ENCODE peak calls at places on chromosomes 3 and 15, in ten cellular contexts. One of them, this sample, is unnamed.

GRCh38 chr15:31280037-31280830 is 46.4 kb upstream of the KLF13 start:
- DNase-seq in Calu3: no peak
- DNase-seq in Right ventricle myocardium superior: no peak
- DNase-seq in GM19239: no peak
- DNase-seq in stimulated activated CD8-positive, alpha-beta memory T cell treated with anti-CD3 and anti-CD28 coated beads, Interleukin-4, amount 100 ng/mL, for 1 hour: no peak
- DNase-seq in HTR-8/SVneo: no peak
- DNase-seq in activated naive CD8-positive, alpha-beta T cell treated with anti-CD3 and anti-CD28 coated beads for 36 hours: no peak
- DNase-seq in aorta: peak; percentile 46
- DNase-seq in retinal pigment epithelial cell: peak; percentile 33
- DNase-seq in CD14-positive monocyte: no peak
- DNase-seq in this sample: no peak

GRCh38 chr15:28974142-28974541 is 88.4 kb downstream of the APBA2 start:
- DNase-seq in Calu3: no peak
- DNase-seq in Right ventricle myocardium superior: no peak
- DNase-seq in GM19239: no peak
- DNase-seq in stimulated activated CD8-positive, alpha-beta memory T cell treated with anti-CD3 and anti-CD28 coated beads, Interleukin-4, amount 100 ng/mL, for 1 hour: no peak
- DNase-seq in HTR-8/SVneo: no peak
- DNase-seq in activated naive CD8-positive, alpha-beta T cell treated with anti-CD3 and anti-CD28 coated beads for 36 hours: peak; percentile 52
- DNase-seq in aorta: no peak
- DNase-seq in retinal pigment epithelial cell: no peak
- DNase-seq in CD14-positive monocyte: no peak
- DNase-seq in this sample: no peak

GRCh38 chr15:77907824-77908751 is 169.4 kb downstream of the TBC1D2B start:
- DNase-seq in Calu3: no peak
- DNase-seq in Right ventricle myocardium superior: peak; percentile 48
- DNase-seq in GM19239: no peak
- DNase-seq in stimulated activated CD8-positive, alpha-beta memory T cell treated with anti-CD3 and anti-CD28 coated beads, Interleukin-4, amount 100 ng/mL, for 1 hour: no peak
- DNase-seq in HTR-8/SVneo: peak; percentile 33
- DNase-seq in activated naive CD8-positive, alpha-beta T cell treated with anti-CD3 and anti-CD28 coated beads for 36 hours: no peak
- DNase-seq in aorta: no peak
- DNase-seq in retinal pigment epithelial cell: peak; percentile 31
- DNase-seq in CD14-positive monocyte: no peak
- DNase-seq in this sample: peak; percentile 6

GRCh38 chr3:3699816-3700633 is 99.2 kb upstream of the LRRN1 start:
- DNase-seq in Calu3: peak; percentile 22
- DNase-seq in Right ventricle myocardium superior: no peak
- DNase-seq in GM19239: no peak
- DNase-seq in stimulated activated CD8-positive, alpha-beta memory T cell treated with anti-CD3 and anti-CD28 coated beads, Interleukin-4, amount 100 ng/mL, for 1 hour: no peak
- DNase-seq in HTR-8/SVneo: no peak
- DNase-seq in activated naive CD8-positive, alpha-beta T cell treated with anti-CD3 and anti-CD28 coated beads for 36 hours: no peak
- DNase-seq in aorta: no peak
- DNase-seq in retinal pigment epithelial cell: no peak
- DNase-seq in CD14-positive monocyte: no peak
- DNase-seq in this sample: no peak

GRCh38 chr15:74307827-74308642 is 59.4 kb downstream of the CYP11A1 start:
- DNase-seq in Calu3: peak; percentile 81
- DNase-seq in Right ventricle myocardium superior: no peak
- DNase-seq in GM19239: peak; percentile 57
- DNase-seq in stimulated activated CD8-positive, alpha-beta memory T cell treated with anti-CD3 and anti-CD28 coated beads, Interleukin-4, amount 100 ng/mL, for 1 hour: no peak
- DNase-seq in HTR-8/SVneo: peak; percentile 87
- DNase-seq in activated naive CD8-positive, alpha-beta T cell treated with anti-CD3 and anti-CD28 coated beads for 36 hours: peak; percentile 36
- DNase-seq in aorta: peak; percentile 68
- DNase-seq in retinal pigment epithelial cell: peak; percentile 20
- DNase-seq in CD14-positive monocyte: no peak
- DNase-seq in this sample: peak; percentile 43

GRCh38 chr15:99455796-99456160 is 110.0 kb upstream of the MEF2A start:
- DNase-seq in Calu3: no peak
- DNase-seq in Right ventricle myocardium superior: no peak
- DNase-seq in GM19239: no peak
- DNase-seq in stimulated activated CD8-positive, alpha-beta memory T cell treated with anti-CD3 and anti-CD28 coated beads, Interleukin-4, amount 100 ng/mL, for 1 hour: no peak
- DNase-seq in HTR-8/SVneo: no peak
- DNase-seq in activated naive CD8-positive, alpha-beta T cell treated with anti-CD3 and anti-CD28 coated beads for 36 hours: no peak
- DNase-seq in aorta: peak; percentile 32
- DNase-seq in retinal pigment epithelial cell: no peak
- DNase-seq in CD14-positive monocyte: no peak
- DNase-seq in this sample: no peak

GRCh38 chr15:51575775-51576174 is 46.8 kb downstream of the DMXL2 start:
- DNase-seq in Calu3: no peak
- DNase-seq in Right ventricle myocardium superior: no peak
- DNase-seq in GM19239: no peak
- DNase-seq in stimulated activated CD8-positive, alpha-beta memory T cell treated with anti-CD3 and anti-CD28 coated beads, Interleukin-4, amount 100 ng/mL, for 1 hour: no peak
- DNase-seq in HTR-8/SVneo: no peak
- DNase-seq in activated naive CD8-positive, alpha-beta T cell treated with anti-CD3 and anti-CD28 coated beads for 36 hours: no peak
- DNase-seq in aorta: no peak
- DNase-seq in retinal pigment epithelial cell: no peak
- DNase-seq in CD14-positive monocyte: no peak
- DNase-seq in this sample: no peak

GRCh38 chr3:49554639-49555265 is 475 bp downstream of the BSN start:
- DNase-seq in Calu3: peak; percentile 74
- DNase-seq in Right ventricle myocardium superior: peak; percentile 73
- DNase-seq in GM19239: no peak
- DNase-seq in stimulated activated CD8-positive, alpha-beta memory T cell treated with anti-CD3 and anti-CD28 coated beads, Interleukin-4, amount 100 ng/mL, for 1 hour: no peak
- DNase-seq in HTR-8/SVneo: peak; percentile 38
- DNase-seq in activated naive CD8-positive, alpha-beta T cell treated with anti-CD3 and anti-CD28 coated beads for 36 hours: no peak
- DNase-seq in aorta: peak; percentile 59
- DNase-seq in retinal pigment epithelial cell: no peak
- DNase-seq in CD14-positive monocyte: no peak
- DNase-seq in this sample: peak; percentile 81

GRCh38 chr3:61181874-61182273 is 69.4 kb downstream of the FHIT start:
- DNase-seq in Calu3: peak; percentile 3
- DNase-seq in Right ventricle myocardium superior: no peak
- DNase-seq in GM19239: peak; percentile 28
- DNase-seq in stimulated activated CD8-positive, alpha-beta memory T cell treated with anti-CD3 and anti-CD28 coated beads, Interleukin-4, amount 100 ng/mL, for 1 hour: no peak
- DNase-seq in HTR-8/SVneo: no peak
- DNase-seq in activated naive CD8-positive, alpha-beta T cell treated with anti-CD3 and anti-CD28 coated beads for 36 hours: peak; percentile 10
- DNase-seq in aorta: no peak
- DNase-seq in retinal pigment epithelial cell: peak; percentile 42
- DNase-seq in CD14-positive monocyte: no peak
- DNase-seq in this sample: no peak

GRCh38 chr3:31077826-31078225 is 183.4 kb upstream of the GADL1 start:
- DNase-seq in Calu3: no peak
- DNase-seq in Right ventricle myocardium superior: no peak
- DNase-seq in GM19239: no peak
- DNase-seq in stimulated activated CD8-positive, alpha-beta memory T cell treated with anti-CD3 and anti-CD28 coated beads, Interleukin-4, amount 100 ng/mL, for 1 hour: no peak
- DNase-seq in HTR-8/SVneo: no peak
- DNase-seq in activated naive CD8-positive, alpha-beta T cell treated with anti-CD3 and anti-CD28 coated beads for 36 hours: no peak
- DNase-seq in aorta: no peak
- DNase-seq in retinal pigment epithelial cell: no peak
- DNase-seq in CD14-positive monocyte: no peak
- DNase-seq in this sample: no peak

GRCh38 chr3:136955813-136956212 is 2.0 kb upstream of the IL20RB start:
- DNase-seq in Calu3: peak; percentile 79
- DNase-seq in Right ventricle myocardium superior: no peak
- DNase-seq in GM19239: no peak
- DNase-seq in stimulated activated CD8-positive, alpha-beta memory T cell treated with anti-CD3 and anti-CD28 coated beads, Interleukin-4, amount 100 ng/mL, for 1 hour: no peak
- DNase-seq in HTR-8/SVneo: peak; percentile 35
- DNase-seq in activated naive CD8-positive, alpha-beta T cell treated with anti-CD3 and anti-CD28 coated beads for 36 hours: no peak
- DNase-seq in aorta: no peak
- DNase-seq in retinal pigment epithelial cell: no peak
- DNase-seq in CD14-positive monocyte: no peak
- DNase-seq in this sample: no peak

GRCh38 chr3:185250247-185250646 is 3.6 kb downstream of the EHHADH start:
- DNase-seq in Calu3: no peak
- DNase-seq in Right ventricle myocardium superior: no peak
- DNase-seq in GM19239: no peak
- DNase-seq in stimulated activated CD8-positive, alpha-beta memory T cell treated with anti-CD3 and anti-CD28 coated beads, Interleukin-4, amount 100 ng/mL, for 1 hour: no peak
- DNase-seq in HTR-8/SVneo: no peak
- DNase-seq in activated naive CD8-positive, alpha-beta T cell treated with anti-CD3 and anti-CD28 coated beads for 36 hours: no peak
- DNase-seq in aorta: no peak
- DNase-seq in retinal pigment epithelial cell: peak; percentile 59
- DNase-seq in CD14-positive monocyte: no peak
- DNase-seq in this sample: no peak

GRCh38 chr3:129161860-129162271 is 1.0 kb upstream of the ISY1 start:
- DNase-seq in Calu3: peak; percentile 45
- DNase-seq in Right ventricle myocardium superior: no peak
- DNase-seq in GM19239: no peak
- DNase-seq in stimulated activated CD8-positive, alpha-beta memory T cell treated with anti-CD3 and anti-CD28 coated beads, Interleukin-4, amount 100 ng/mL, for 1 hour: no peak
- DNase-seq in HTR-8/SVneo: no peak
- DNase-seq in activated naive CD8-positive, alpha-beta T cell treated with anti-CD3 and anti-CD28 coated beads for 36 hours: peak; percentile 49
- DNase-seq in aorta: no peak
- DNase-seq in retinal pigment epithelial cell: no peak
- DNase-seq in CD14-positive monocyte: peak; percentile 56
- DNase-seq in this sample: no peak

GRCh38 chr15:96047255-96047931 is 283.1 kb upstream of the NR2F2 start:
- DNase-seq in Calu3: no peak
- DNase-seq in Right ventricle myocardium superior: no peak
- DNase-seq in GM19239: no peak
- DNase-seq in stimulated activated CD8-positive, alpha-beta memory T cell treated with anti-CD3 and anti-CD28 coated beads, Interleukin-4, amount 100 ng/mL, for 1 hour: no peak
- DNase-seq in HTR-8/SVneo: no peak
- DNase-seq in activated naive CD8-positive, alpha-beta T cell treated with anti-CD3 and anti-CD28 coated beads for 36 hours: no peak
- DNase-seq in aorta: no peak
- DNase-seq in retinal pigment epithelial cell: no peak
- DNase-seq in CD14-positive monocyte: no peak
- DNase-seq in this sample: no peak

GRCh38 chr3:194138732-194139084 is 2.8 kb downstream of the HES1 start:
- DNase-seq in Calu3: no peak
- DNase-seq in Right ventricle myocardium superior: no peak
- DNase-seq in GM19239: no peak
- DNase-seq in stimulated activated CD8-positive, alpha-beta memory T cell treated with anti-CD3 and anti-CD28 coated beads, Interleukin-4, amount 100 ng/mL, for 1 hour: no peak
- DNase-seq in HTR-8/SVneo: no peak
- DNase-seq in activated naive CD8-positive, alpha-beta T cell treated with anti-CD3 and anti-CD28 coated beads for 36 hours: no peak
- DNase-seq in aorta: no peak
- DNase-seq in retinal pigment epithelial cell: no peak
- DNase-seq in CD14-positive monocyte: no peak
- DNase-seq in this sample: no peak

GRCh38 chr15:69265347-69265955 is 33.3 kb upstream of the PAQR5 start:
- DNase-seq in Calu3: no peak
- DNase-seq in Right ventricle myocardium superior: no peak
- DNase-seq in GM19239: no peak
- DNase-seq in stimulated activated CD8-positive, alpha-beta memory T cell treated with anti-CD3 and anti-CD28 coated beads, Interleukin-4, amount 100 ng/mL, for 1 hour: no peak
- DNase-seq in HTR-8/SVneo: peak; percentile 30
- DNase-seq in activated naive CD8-positive, alpha-beta T cell treated with anti-CD3 and anti-CD28 coated beads for 36 hours: no peak
- DNase-seq in aorta: no peak
- DNase-seq in retinal pigment epithelial cell: no peak
- DNase-seq in CD14-positive monocyte: no peak
- DNase-seq in this sample: no peak

GRCh38 chr15:91627473-91628309 is 225.8 kb upstream of the SLCO3A1 start:
- DNase-seq in Calu3: no peak
- DNase-seq in Right ventricle myocardium superior: peak; percentile 78
- DNase-seq in GM19239: no peak
- DNase-seq in stimulated activated CD8-positive, alpha-beta memory T cell treated with anti-CD3 and anti-CD28 coated beads, Interleukin-4, amount 100 ng/mL, for 1 hour: no peak
- DNase-seq in HTR-8/SVneo: no peak
- DNase-seq in activated naive CD8-positive, alpha-beta T cell treated with anti-CD3 and anti-CD28 coated beads for 36 hours: no peak
- DNase-seq in aorta: no peak
- DNase-seq in retinal pigment epithelial cell: peak; percentile 80
- DNase-seq in CD14-positive monocyte: no peak
- DNase-seq in this sample: peak; percentile 79

GRCh38 chr3:5197470-5198312 is 10.2 kb downstream of the EDEM1 start:
- DNase-seq in Calu3: no peak
- DNase-seq in Right ventricle myocardium superior: no peak
- DNase-seq in GM19239: no peak
- DNase-seq in stimulated activated CD8-positive, alpha-beta memory T cell treated with anti-CD3 and anti-CD28 coated beads, Interleukin-4, amount 100 ng/mL, for 1 hour: no peak
- DNase-seq in HTR-8/SVneo: no peak
- DNase-seq in activated naive CD8-positive, alpha-beta T cell treated with anti-CD3 and anti-CD28 coated beads for 36 hours: peak; percentile 45
- DNase-seq in aorta: no peak
- DNase-seq in retinal pigment epithelial cell: no peak
- DNase-seq in CD14-positive monocyte: no peak
- DNase-seq in this sample: no peak

GRCh38 chr3:163058190-163058854 is 1561.7 kb downstream of the OTOL1 start:
- DNase-seq in Calu3: no peak
- DNase-seq in Right ventricle myocardium superior: peak; percentile 52
- DNase-seq in GM19239: no peak
- DNase-seq in stimulated activated CD8-positive, alpha-beta memory T cell treated with anti-CD3 and anti-CD28 coated beads, Interleukin-4, amount 100 ng/mL, for 1 hour: no peak
- DNase-seq in HTR-8/SVneo: no peak
- DNase-seq in activated naive CD8-positive, alpha-beta T cell treated with anti-CD3 and anti-CD28 coated beads for 36 hours: no peak
- DNase-seq in aorta: peak; percentile 58
- DNase-seq in retinal pigment epithelial cell: no peak
- DNase-seq in CD14-positive monocyte: no peak
- DNase-seq in this sample: peak; percentile 42

GRCh38 chr3:100665230-100665629 is 44.1 kb upstream of the TFG start:
- DNase-seq in Calu3: no peak
- DNase-seq in Right ventricle myocardium superior: no peak
- DNase-seq in GM19239: no peak
- DNase-seq in stimulated activated CD8-positive, alpha-beta memory T cell treated with anti-CD3 and anti-CD28 coated beads, Interleukin-4, amount 100 ng/mL, for 1 hour: no peak
- DNase-seq in HTR-8/SVneo: no peak
- DNase-seq in activated naive CD8-positive, alpha-beta T cell treated with anti-CD3 and anti-CD28 coated beads for 36 hours: peak; percentile 38
- DNase-seq in aorta: no peak
- DNase-seq in retinal pigment epithelial cell: no peak
- DNase-seq in CD14-positive monocyte: no peak
- DNase-seq in this sample: no peak

GRCh38 chr15:101731746-101732145 is 7.5 kb upstream of the TARS3 start:
- DNase-seq in Calu3: no peak
- DNase-seq in Right ventricle myocardium superior: no peak
- DNase-seq in GM19239: no peak
- DNase-seq in stimulated activated CD8-positive, alpha-beta memory T cell treated with anti-CD3 and anti-CD28 coated beads, Interleukin-4, amount 100 ng/mL, for 1 hour: no peak
- DNase-seq in HTR-8/SVneo: no peak
- DNase-seq in activated naive CD8-positive, alpha-beta T cell treated with anti-CD3 and anti-CD28 coated beads for 36 hours: no peak
- DNase-seq in aorta: no peak
- DNase-seq in retinal pigment epithelial cell: no peak
- DNase-seq in CD14-positive monocyte: no peak
- DNase-seq in this sample: no peak

GRCh38 chr3:119469378-119470189 is 821 bp downstream of the POGLUT1 start:
- DNase-seq in Calu3: no peak
- DNase-seq in Right ventricle myocardium superior: no peak
- DNase-seq in GM19239: no peak
- DNase-seq in stimulated activated CD8-positive, alpha-beta memory T cell treated with anti-CD3 and anti-CD28 coated beads, Interleukin-4, amount 100 ng/mL, for 1 hour: no peak
- DNase-seq in HTR-8/SVneo: peak; percentile 22
- DNase-seq in activated naive CD8-positive, alpha-beta T cell treated with anti-CD3 and anti-CD28 coated beads for 36 hours: no peak
- DNase-seq in aorta: no peak
- DNase-seq in retinal pigment epithelial cell: no peak
- DNase-seq in CD14-positive monocyte: no peak
- DNase-seq in this sample: no peak

GRCh38 chr3:141126661-141127343 is 75.7 kb downstream of the SPSB4 start:
- DNase-seq in Calu3: no peak
- DNase-seq in Right ventricle myocardium superior: no peak
- DNase-seq in GM19239: no peak
- DNase-seq in stimulated activated CD8-positive, alpha-beta memory T cell treated with anti-CD3 and anti-CD28 coated beads, Interleukin-4, amount 100 ng/mL, for 1 hour: no peak
- DNase-seq in HTR-8/SVneo: no peak
- DNase-seq in activated naive CD8-positive, alpha-beta T cell treated with anti-CD3 and anti-CD28 coated beads for 36 hours: no peak
- DNase-seq in aorta: no peak
- DNase-seq in retinal pigment epithelial cell: no peak
- DNase-seq in CD14-positive monocyte: no peak
- DNase-seq in this sample: no peak

GRCh38 chr3:31562525-31562924 is 29.8 kb downstream of the STT3B start:
- DNase-seq in Calu3: peak; percentile 64
- DNase-seq in Right ventricle myocardium superior: no peak
- DNase-seq in GM19239: no peak
- DNase-seq in stimulated activated CD8-positive, alpha-beta memory T cell treated with anti-CD3 and anti-CD28 coated beads, Interleukin-4, amount 100 ng/mL, for 1 hour: no peak
- DNase-seq in HTR-8/SVneo: no peak
- DNase-seq in activated naive CD8-positive, alpha-beta T cell treated with anti-CD3 and anti-CD28 coated beads for 36 hours: peak; percentile 9
- DNase-seq in aorta: no peak
- DNase-seq in retinal pigment epithelial cell: no peak
- DNase-seq in CD14-positive monocyte: no peak
- DNase-seq in this sample: peak; percentile 29

GRCh38 chr3:102163039-102163817 is 271.6 kb upstream of the ZPLD1 start:
- DNase-seq in Calu3: peak; percentile 65
- DNase-seq in Right ventricle myocardium superior: peak; percentile 68
- DNase-seq in GM19239: no peak
- DNase-seq in stimulated activated CD8-positive, alpha-beta memory T cell treated with anti-CD3 and anti-CD28 coated beads, Interleukin-4, amount 100 ng/mL, for 1 hour: no peak
- DNase-seq in HTR-8/SVneo: peak; percentile 66
- DNase-seq in activated naive CD8-positive, alpha-beta T cell treated with anti-CD3 and anti-CD28 coated beads for 36 hours: no peak
- DNase-seq in aorta: peak; percentile 53
- DNase-seq in retinal pigment epithelial cell: peak; percentile 94
- DNase-seq in CD14-positive monocyte: no peak
- DNase-seq in this sample: peak; percentile 59

GRCh38 chr15:81911572-81911971 is 134.2 kb downstream of the MEX3B start:
- DNase-seq in Calu3: no peak
- DNase-seq in Right ventricle myocardium superior: no peak
- DNase-seq in GM19239: no peak
- DNase-seq in stimulated activated CD8-positive, alpha-beta memory T cell treated with anti-CD3 and anti-CD28 coated beads, Interleukin-4, amount 100 ng/mL, for 1 hour: no peak
- DNase-seq in HTR-8/SVneo: no peak
- DNase-seq in activated naive CD8-positive, alpha-beta T cell treated with anti-CD3 and anti-CD28 coated beads for 36 hours: no peak
- DNase-seq in aorta: no peak
- DNase-seq in retinal pigment epithelial cell: no peak
- DNase-seq in CD14-positive monocyte: no peak
- DNase-seq in this sample: peak; percentile 38

GRCh38 chr3:95227092-95227491 is 1164.2 kb downstream of the NSUN3 start:
- DNase-seq in Calu3: no peak
- DNase-seq in Right ventricle myocardium superior: no peak
- DNase-seq in GM19239: no peak
- DNase-seq in stimulated activated CD8-positive, alpha-beta memory T cell treated with anti-CD3 and anti-CD28 coated beads, Interleukin-4, amount 100 ng/mL, for 1 hour: no peak
- DNase-seq in HTR-8/SVneo: no peak
- DNase-seq in activated naive CD8-positive, alpha-beta T cell treated with anti-CD3 and anti-CD28 coated beads for 36 hours: no peak
- DNase-seq in aorta: no peak
- DNase-seq in retinal pigment epithelial cell: no peak
- DNase-seq in CD14-positive monocyte: no peak
- DNase-seq in this sample: no peak

GRCh38 chr15:78322243-78322642 is 17.9 kb upstream of the CRABP1 start:
- DNase-seq in Calu3: no peak
- DNase-seq in Right ventricle myocardium superior: no peak
- DNase-seq in GM19239: no peak
- DNase-seq in stimulated activated CD8-positive, alpha-beta memory T cell treated with anti-CD3 and anti-CD28 coated beads, Interleukin-4, amount 100 ng/mL, for 1 hour: no peak
- DNase-seq in HTR-8/SVneo: no peak
- DNase-seq in activated naive CD8-positive, alpha-beta T cell treated with anti-CD3 and anti-CD28 coated beads for 36 hours: no peak
- DNase-seq in aorta: no peak
- DNase-seq in retinal pigment epithelial cell: no peak
- DNase-seq in CD14-positive monocyte: no peak
- DNase-seq in this sample: no peak